ENCODE peak calls at places on chromosomes 7 and 10, in seven cellular contexts. V, G, I, R, O, Q and C are unnamed samples.

GRCh38 chr7:38306136-38306535 is 32.7 kb upstream of the TARP start:
- DNase-seq in V (no peak), G (no peak), I (no peak), R (no peak), O (no peak), Q (no peak), C (no peak)

GRCh38 chr10:551489-552252 is 137.8 kb downstream of the DIP2C start:
- DNase-seq in V (no peak), G (no peak), I (no peak), R (no peak), O (no peak), Q (no peak), C (no peak)

GRCh38 chr7:26574476-26574875 is 282.8 kb downstream of the SNX10 start:
- DNase-seq in V (no peak), G (no peak), I (no peak), R (no peak), O (peak; percentile 48), Q (no peak), C (no peak)

GRCh38 chr10:12388671-12389070 is 39.3 kb downstream of the CAMK1D start:
- DNase-seq in V (no peak), G (no peak), I (no peak), R (no peak), O (no peak), Q (no peak), C (no peak)

GRCh38 chr10:128958881-128959690 is 508.0 kb upstream of the MGMT start:
- DNase-seq in V (no peak), G (no peak), I (no peak), R (no peak), O (no peak), Q (no peak), C (no peak)

GRCh38 chr7:1706721-1707613 is 36.9 kb downstream of the ELFN1 start:
- DNase-seq in V (no peak), G (peak; percentile 42), I (no peak), R (no peak), O (no peak), Q (no peak), C (no peak)

GRCh38 chr10:108970016-108970415 is 953.3 kb downstream of the XPNPEP1 start:
- DNase-seq in V (no peak), G (peak; percentile 46), I (no peak), R (no peak), O (peak; percentile 32), Q (no peak), C (no peak)

GRCh38 chr10:46106410-46107255 is 60.6 kb upstream of the MSMB start:
- DNase-seq in V (no peak), G (peak; percentile 85), I (no peak), R (no peak), O (no peak), Q (peak; percentile 67), C (peak; percentile 62)

GRCh38 chr10:126208736-126209317 is 179.4 kb downstream of the ADAM12 start:
- DNase-seq in V (no peak), G (no peak), I (no peak), R (no peak), O (no peak), Q (no peak), C (no peak)

GRCh38 chr7:19617921-19618320 is 90.9 kb downstream of the POLR1F start:
- DNase-seq in V (no peak), G (no peak), I (no peak), R (no peak), O (no peak), Q (no peak), C (no peak)

GRCh38 chr10:131404886-131405285 is 93.4 kb upstream of the TCERG1L start:
- DNase-seq in V (no peak), G (no peak), I (no peak), R (no peak), O (no peak), Q (no peak), C (no peak)
- H3K9me3 ChIP-seq in V (no peaks in the 10 kb centered on the region), G (no peaks in the 10 kb centered on the region), I (no peaks in the 10 kb centered on the region), R (no peaks in the 10 kb centered on the region), O (no peaks in the 10 kb centered on the region), Q (peaks cover 3% of the 10 kb centered on the region), C (no peaks in the 10 kb centered on the region)

GRCh38 chr10:66837990-66838389 is 87.8 kb upstream of the LRRTM3 start:
- DNase-seq in V (no peak), G (no peak), I (no peak), R (no peak), O (no peak), Q (no peak), C (no peak)
- H3K9me3 ChIP-seq in V (no peaks in the 10 kb centered on the region), G (no peaks in the 10 kb centered on the region), I (no peaks in the 10 kb centered on the region), R (no peaks in the 10 kb centered on the region), O (no peaks in the 10 kb centered on the region), Q (no peaks in the 10 kb centered on the region), C (no peaks in the 10 kb centered on the region)

GRCh38 chr7:55386541-55386940 is 21.4 kb downstream of the LANCL2 start:
- DNase-seq in V (no peak), G (no peak), I (no peak), R (no peak), O (no peak), Q (no peak), C (no peak)
- H3K9me3 ChIP-seq in V (no peaks in the 10 kb centered on the region), G (peaks cover 53% of the 10 kb centered on the region), I (peaks cover 13% of the 10 kb centered on the region), R (peaks cover 14% of the 10 kb centered on the region), O (peaks cover 77% of the 10 kb centered on the region), Q (peaks cover 35% of the 10 kb centered on the region), C (no peaks in the 10 kb centered on the region)

GRCh38 chr7:158299607-158300006 is 288.0 kb downstream of the PTPRN2 start:
- DNase-seq in V (no peak), G (peak; percentile 36), I (peak; percentile 18), R (no peak), O (no peak), Q (no peak), C (no peak)

GRCh38 chr7:158292948-158293347 is 294.7 kb downstream of the PTPRN2 start:
- DNase-seq in V (no peak), G (no peak), I (no peak), R (no peak), O (no peak), Q (no peak), C (no peak)

GRCh38 chr7:158300427-158300826 is 287.2 kb downstream of the PTPRN2 start:
- DNase-seq in V (no peak), G (peak; percentile 32), I (peak; percentile 18), R (no peak), O (no peak), Q (no peak), C (no peak)

GRCh38 chr7:158295966-158296797 is 291.4 kb downstream of the PTPRN2 start:
- DNase-seq in V (no peak), G (peak; percentile 40), I (peak; percentile 47), R (no peak), O (no peak), Q (no peak), C (no peak)

DNA sequence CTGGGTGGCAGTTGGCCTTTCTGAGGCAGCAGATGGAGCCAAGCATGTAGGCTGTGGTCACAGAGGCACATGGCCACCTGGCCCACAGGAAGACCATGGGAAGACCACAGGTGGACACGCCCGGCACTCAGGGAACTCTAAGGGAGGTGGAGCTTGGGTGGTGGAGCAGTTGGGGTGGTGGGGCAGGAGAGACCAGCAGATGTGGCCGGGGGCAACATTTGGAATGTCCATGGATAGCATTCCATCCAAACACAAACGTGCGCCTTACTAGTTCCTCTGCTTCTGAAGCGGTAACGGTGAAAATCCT is 290.9 kb downstream of the PTPRN2 start:
- DNase-seq in V (no peak), G (peak; percentile 30), I (no peak), R (no peak), O (no peak), Q (no peak), C (no peak)
- H3K9me3 ChIP-seq in V (no peaks in the 10 kb centered on the region), G (peaks cover 32% of the 10 kb centered on the region), I (no peaks in the 10 kb centered on the region), R (no peaks in the 10 kb centered on the region), O (no peaks in the 10 kb centered on the region), Q (no peaks in the 10 kb centered on the region), C (no peaks in the 10 kb centered on the region)

GRCh38 chr7:56491636-56492425 is 375.6 kb upstream of the NUPR2 start:
- DNase-seq in V (no peak), G (no peak), I (no peak), R (no peak), O (no peak), Q (no peak), C (no peak)

GRCh38 chr7:56493196-56493595 is 377.0 kb upstream of the NUPR2 start:
- DNase-seq in V (no peak), G (no peak), I (no peak), R (no peak), O (no peak), Q (no peak), C (no peak)

GRCh38 chr7:56495165-56495564 is 378.9 kb upstream of the NUPR2 start:
- DNase-seq in V (no peak), G (no peak), I (no peak), R (no peak), O (no peak), Q (no peak), C (no peak)

DNA sequence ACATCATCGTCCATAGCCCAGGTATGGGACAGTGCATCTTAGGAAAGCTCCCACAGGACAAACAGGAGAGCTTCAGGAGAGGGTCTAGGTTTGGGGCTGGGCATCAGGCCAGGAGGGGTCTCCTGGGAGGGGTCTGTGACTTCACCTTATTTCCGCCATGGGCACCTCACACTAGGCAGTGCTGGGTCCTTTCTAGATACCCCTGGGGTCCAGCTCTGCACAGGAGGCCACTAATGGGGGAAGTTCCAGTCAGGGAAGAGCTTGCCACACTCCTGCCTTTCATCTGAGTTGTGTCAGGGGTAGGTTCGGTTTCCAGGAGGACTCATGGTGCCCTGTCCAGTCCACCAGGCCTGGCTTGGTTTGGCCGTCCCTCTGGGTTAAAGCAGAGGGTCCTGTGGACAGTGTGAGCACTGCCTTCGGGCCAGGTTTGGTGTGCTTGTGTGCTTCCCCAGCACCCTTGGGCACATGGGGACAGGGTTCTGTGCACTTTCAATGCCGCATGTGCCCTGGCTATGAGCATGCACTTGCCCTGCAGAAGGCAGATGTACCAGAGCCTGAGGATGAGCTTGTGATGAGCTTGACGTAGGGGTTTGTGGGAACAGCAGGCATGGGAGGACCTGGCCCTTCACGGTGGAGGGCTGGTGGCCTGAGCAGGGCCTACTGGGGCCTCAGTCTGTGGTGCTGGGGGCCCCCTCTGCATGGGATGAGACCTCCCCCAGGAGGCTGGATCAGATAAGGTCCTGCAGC is 377.7 kb upstream of the NUPR2 start:
- DNase-seq in V (no peak), G (no peak), I (no peak), R (no peak), O (no peak), Q (no peak), C (no peak)
- H3K9me3 ChIP-seq in V (no peaks in the 10 kb centered on the region), G (peaks cover 82% of the 10 kb centered on the region), I (peaks cover 61% of the 10 kb centered on the region), R (peaks cover 82% of the 10 kb centered on the region), O (no peaks in the 10 kb centered on the region), Q (peaks cover 88% of the 10 kb centered on the region), C (peaks cover 9% of the 10 kb centered on the region)